ENCODE peak calls at places on chromosomes 12 and 14, in nine cellular contexts. P, A, Y, K, H, O, V, J and I are unnamed samples.

GRCh38 chr12:93311827-93312226 is 65.9 kb upstream of the NUDT4 start:
- DNase-seq in P (no peak), A (no peak), Y (no peak), K (no peak), H (no peak), O (no peak), V (no peak), J (no peak), I (no peak)

GRCh38 chr12:43806737-43807072 is 588 bp upstream of the TWF1 start:
- DNase-seq in P (no peak), A (no peak), Y (no peak), K (no peak), H (no peak), O (no peak), V (no peak), J (no peak), I (no peak)

GRCh38 chr14:60648169-60648933 is 926 bp downstream of the SIX1 start:
- DNase-seq in P (peak; percentile 53), A (no peak), Y (no peak), K (no peak), H (no peak), O (no peak), V (peak; percentile 55), J (no peak), I (peak; percentile 27)

GRCh38 chr12:51533799-51534198 is 57.2 kb upstream of the SCN8A start:
- DNase-seq in P (no peak), A (no peak), Y (no peak), K (no peak), H (no peak), O (no peak), V (no peak), J (peak; percentile 4), I (peak; percentile 41)

GRCh38 chr12:110742718-110743570 is at the start of gene PPP1CC:
- DNase-seq in P (peak; percentile 96), A (peak; percentile 94), Y (peak; percentile 97), K (peak; percentile 94), H (peak; percentile 89), O (peak; percentile 97), V (peak; percentile 99), J (peak; percentile 83), I (peak; percentile 98)

GRCh38 chr12:56040151-56040550 is 1.6 kb upstream of the RPS26 start:
- DNase-seq in P (no peak), A (no peak), Y (no peak), K (no peak), H (no peak), O (no peak), V (no peak), J (no peak), I (no peak)

GRCh38 chr12:109588461-109589239 is 15.1 kb downstream of the MVK start:
- DNase-seq in P (no peak), A (no peak), Y (peak; percentile 73), K (peak; percentile 22), H (no peak), O (no peak), V (peak; percentile 27), J (no peak), I (no peak)

GRCh38 chr12:105257321-105257728 is 21.4 kb upstream of the APPL2 start:
- DNase-seq in P (peak; percentile 22), A (no peak), Y (no peak), K (no peak), H (no peak), O (no peak), V (no peak), J (peak; percentile 72), I (no peak)

GRCh38 chr12:3273409-3273853 is 196.3 kb downstream of the TSPAN9 start:
- DNase-seq in P (no peak), A (no peak), Y (no peak), K (no peak), H (no peak), O (no peak), V (no peak), J (peak; percentile 27), I (no peak)

GRCh38 chr12:30013051-30013450 is 229.3 kb upstream of the TMTC1 start:
- DNase-seq in P (no peak), A (no peak), Y (no peak), K (no peak), H (no peak), O (no peak), V (peak; percentile 45), J (no peak), I (peak; percentile 40)

GRCh38 chr12:108514468-108514972 is 557 bp upstream of the FICD start:
- DNase-seq in P (no peak), A (no peak), Y (no peak), K (no peak), H (no peak), O (no peak), V (no peak), J (no peak), I (no peak)

GRCh38 chr12:108514973-108515814 is at the start of gene FICD:
- DNase-seq in P (peak; percentile 100), A (peak; percentile 100), Y (peak; percentile 100), K (peak; percentile 100), H (peak; percentile 97), O (peak; percentile 100), V (peak; percentile 99), J (peak; percentile 96), I (peak; percentile 98)

GRCh38 chr12:108517288-108518100 is 2.4 kb downstream of the FICD start:
- DNase-seq in P (no peak), A (no peak), Y (no peak), K (no peak), H (no peak), O (no peak), V (no peak), J (no peak), I (no peak)

GRCh38 chr12:108516511-108517275 is 1.6 kb downstream of the FICD start:
- DNase-seq in P (no peak), A (no peak), Y (no peak), K (no peak), H (no peak), O (no peak), V (no peak), J (no peak), I (peak; percentile 14)

GRCh38 chr12:108515916-108516315 is 839 bp downstream of the FICD start:
- DNase-seq in P (no peak), A (no peak), Y (no peak), K (no peak), H (no peak), O (no peak), V (no peak), J (no peak), I (peak; percentile 6)
- TF ChIP-seq CTCF in P (no peak), A (no peak), Y (no peak), K (no peak), H (no peak), O (no peak), V (no peak), J (no peak), I (no peak)

DNA sequence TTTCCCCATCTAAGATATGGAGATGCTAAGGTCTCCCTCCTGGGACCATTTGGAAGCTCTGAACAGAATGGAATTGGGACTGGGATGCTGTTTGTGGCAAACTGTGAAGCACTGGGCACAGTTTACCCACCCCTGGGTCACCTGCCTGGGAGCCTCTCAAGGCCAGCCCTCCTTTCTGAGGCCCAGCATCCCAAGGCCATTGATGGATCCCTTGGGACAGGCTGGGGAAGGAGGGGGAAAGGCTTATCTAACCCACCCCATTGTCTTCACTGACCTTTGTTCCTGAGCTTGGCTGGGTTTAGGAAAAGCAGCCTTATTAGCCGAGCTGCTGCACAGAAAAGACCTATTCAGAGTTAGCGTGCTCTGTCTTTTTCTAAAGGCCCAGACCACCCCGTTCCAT is 5.2 kb downstream of the CCDC85C start:
- DNase-seq in P (no peak), A (no peak), Y (no peak), K (no peak), H (no peak), O (no peak), V (peak; percentile 87), J (no peak), I (no peak)
- H3K27ac ChIP-seq in P (no peak overlapping the region), A (no peak overlapping the region), Y (no peak overlapping the region), K (peak overlapping the region; percentile 88), H (no peak overlapping the region), O (peak overlapping the region; percentile 31), V (no peak overlapping the region), J (no peak overlapping the region), I (no peak overlapping the region)

GRCh38 chr14:54881235-54881760 is 21.3 kb downstream of the GCH1 start:
- DNase-seq in P (no peak), A (no peak), Y (no peak), K (no peak), H (no peak), O (no peak), V (no peak), J (peak; percentile 73), I (peak; percentile 82)

GRCh38 chr14:54877015-54877702 is 25.5 kb downstream of the GCH1 start:
- DNase-seq in P (no peak), A (no peak), Y (no peak), K (no peak), H (no peak), O (no peak), V (no peak), J (no peak), I (no peak)

GRCh38 chr14:54877703-54878021 is 25.0 kb downstream of the GCH1 start:
- DNase-seq in P (no peak), A (no peak), Y (no peak), K (no peak), H (no peak), O (no peak), V (peak; percentile 3), J (no peak), I (no peak)

GRCh38 chr14:54882521-54882920 is 20.1 kb downstream of the GCH1 start:
- DNase-seq in P (no peak), A (no peak), Y (no peak), K (no peak), H (no peak), O (no peak), V (no peak), J (no peak), I (no peak)

DNA sequence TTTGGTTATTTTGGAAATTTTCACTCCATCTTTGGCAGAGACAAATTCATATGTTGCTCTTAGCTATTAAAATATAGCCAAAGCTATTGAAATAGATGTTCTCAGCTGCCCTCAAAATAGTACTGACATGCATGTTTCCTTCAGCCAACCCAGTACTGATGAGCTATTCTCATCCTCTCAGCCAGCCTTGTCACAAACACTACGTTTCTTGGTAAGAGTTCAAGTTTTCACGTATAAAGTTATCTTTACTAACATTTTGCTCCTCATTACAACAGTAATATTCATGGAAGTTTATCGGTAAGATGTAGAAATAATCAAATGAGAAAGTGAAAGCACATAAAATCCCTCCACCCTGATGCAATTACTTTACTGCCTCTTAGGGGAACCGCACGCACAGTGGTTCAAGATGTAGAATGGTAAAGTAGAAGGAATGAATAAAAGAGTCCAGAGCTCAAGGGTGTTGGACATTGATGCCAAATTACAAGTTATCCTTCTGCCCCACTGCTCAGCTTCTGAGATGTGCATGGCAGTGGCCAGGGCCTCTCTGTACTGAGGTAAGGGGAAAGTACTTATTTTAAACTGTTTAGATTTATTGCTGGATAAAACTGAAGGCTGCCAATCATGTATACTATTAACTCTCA is 20.7 kb downstream of the GCH1 start:
- DNase-seq in P (no peak), A (no peak), Y (no peak), K (no peak), H (no peak), O (no peak), V (no peak), J (no peak), I (peak; percentile 69)
- TF ChIP-seq CTCF in P (no peak), A (no peak), Y (no peak), K (no peak), H (no peak), O (no peak), V (no peak), J (no peak), I (no peak)

DNA sequence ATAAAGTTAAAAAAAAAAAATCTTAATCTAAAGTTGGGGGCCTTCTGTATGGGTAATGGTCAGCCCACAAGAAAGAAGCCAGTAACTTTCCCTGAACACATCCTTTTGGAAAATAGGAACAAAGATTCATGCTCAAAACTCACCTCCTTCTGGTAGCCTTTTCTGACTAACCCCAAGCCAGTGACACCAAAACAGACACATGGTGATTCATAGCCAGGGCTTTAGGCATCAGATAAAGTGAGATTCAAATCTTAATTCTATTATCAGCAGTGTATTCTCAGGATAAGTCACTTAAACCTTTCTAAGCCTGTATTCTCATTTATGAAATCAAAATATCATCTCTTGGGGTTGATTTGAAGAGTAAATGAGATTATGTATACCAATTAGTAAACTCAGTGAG is 4.9 kb downstream of the ATP5MC2 start:
- DNase-seq in P (no peak), A (no peak), Y (no peak), K (no peak), H (no peak), O (no peak), V (no peak), J (peak; percentile 10), I (no peak)
- H3K27ac ChIP-seq in P (no peak overlapping the region), A (no peak overlapping the region), Y (no peak overlapping the region), K (no peak overlapping the region), H (no peak overlapping the region), O (no peak overlapping the region), V (no peak overlapping the region), J (no peak overlapping the region), I (no peak overlapping the region)